ENCODE peak calls at places on chromosome 1, in nine cellular contexts. A is amygdala; I is choroid plexus epithelial cell; O is activated CD4-positive, alpha-beta T cell treated with anti-CD3 and anti-CD28 coated beads for 1 hour; T is upper lobe of right lung; H is mesothelial cell of epicardium; F is posterior cingulate gyrus; R is upper lobe of left lung; W is nucleus accumbens. E is an unnamed sample.

GRCh38 chr1:115828101-115829022 is 12.6 kb downstream of the NHLH2 start:
- DNase-seq in A (no peak), I (peak; percentile 30), O (no peak), T (peak; percentile 71), H (peak; percentile 52), F (peak; percentile 77), R (peak; percentile 87), W (no peak), E (peak; percentile 24)

GRCh38 chr1:93114403-93114802 is 35.3 kb downstream of the MTF2 start:
- DNase-seq in A (no peak), I (no peak), O (no peak), T (no peak), H (no peak), F (no peak), R (no peak), W (no peak), E (no peak)

GRCh38 chr1:63789856-63790605 is 16.2 kb downstream of the ROR1 start:
- DNase-seq in A (no peak), I (no peak), O (no peak), T (no peak), H (no peak), F (no peak), R (no peak), W (no peak), E (no peak)

GRCh38 chr1:8539683-8540082 is 221.8 kb downstream of the SLC45A1 start:
- DNase-seq in A (no peak), I (no peak), O (no peak), T (no peak), H (no peak), F (no peak), R (no peak), W (no peak), E (no peak)

GRCh38 chr1:234149217-234149616 is 224.0 kb upstream of the COA6 start:
- DNase-seq in A (no peak), I (no peak), O (no peak), T (no peak), H (no peak), F (no peak), R (no peak), W (no peak), E (no peak)

GRCh38 chr1:107952989-107953388 is 12.0 kb downstream of the VAV3 start:
- DNase-seq in A (no peak), I (peak; percentile 27), O (no peak), T (no peak), H (no peak), F (no peak), R (no peak), W (no peak), E (no peak)

GRCh38 chr1:212179394-212180076 is 105.7 kb upstream of the PPP2R5A start:
- DNase-seq in A (no peak), I (peak; percentile 91), O (no peak), T (no peak), H (no peak), F (no peak), R (no peak), W (no peak), E (no peak)

GRCh38 chr1:183609313-183609712 is 19.1 kb upstream of the NCF2 start:
- DNase-seq in A (peak; percentile 70), I (peak; percentile 75), O (no peak), T (peak; percentile 66), H (no peak), F (peak; percentile 88), R (no peak), W (no peak), E (peak; percentile 56)

GRCh38 chr1:232192781-232193450 is 437.0 kb downstream of the SIPA1L2 start:
- DNase-seq in A (no peak), I (peak; percentile 17), O (no peak), T (no peak), H (no peak), F (no peak), R (no peak), W (no peak), E (no peak)

GRCh38 chr1:117110774-117111173 is 10.8 kb downstream of the TRIM45 start:
- DNase-seq in A (no peak), I (peak; percentile 31), O (no peak), T (no peak), H (no peak), F (no peak), R (no peak), W (no peak), E (no peak)

E was measured in psoas muscle.